ENCODE peak calls at places on chromosome 22, in four cellular contexts. One of them, this sample, is unnamed.

GRCh38 chr22:41382610-41383009 is 868 bp downstream of the TEF start:
- DNase-seq in H1: no peak
- DNase-seq in IMR-90: no peak
- DNase-seq in H9: no peak
- DNase-seq in this sample: no peak

GRCh38 chr22:48897638-48897954 is 930.1 kb downstream of the BRD1 start:
- DNase-seq in IMR-90: no peak
- DNase-seq in H9: peak
- DNase-seq in H1: no peak
- DNase-seq in this sample: no peak

GRCh38 chr22:21657361-21658118 is 8.3 kb upstream of the PPIL2 start:
- DNase-seq in IMR-90: peak
- DNase-seq in H9: peak
- DNase-seq in H1: peak
- DNase-seq in this sample: peak

GRCh38 chr22:44413211-44413610 is 84.8 kb downstream of the RTL6 start:
- DNase-seq in IMR-90: no peak
- DNase-seq in H9: no peak
- DNase-seq in H1: no peak
- DNase-seq in this sample: no peak

GRCh38 chr22:46432164-46433068 is 96.9 kb downstream of the TRMU start:
- DNase-seq in H1: peak
- DNase-seq in IMR-90: no peak
- DNase-seq in H9: no peak
- DNase-seq in this sample: no peak

GRCh38 chr22:36329217-36330078 is 58.3 kb downstream of the MYH9 start:
- DNase-seq in H1: peak
- DNase-seq in H9: peak
- DNase-seq in IMR-90: peak
- DNase-seq in this sample: peak

GRCh38 chr22:41217553-41218157 is 12.5 kb downstream of the L3MBTL2 start:
- DNase-seq in H9: peak
- DNase-seq in IMR-90: peak
- DNase-seq in H1: peak
- DNase-seq in this sample: no peak

GRCh38 chr22:48177591-48177990 is 1415.1 kb downstream of the TBC1D22A start:
- DNase-seq in H1: no peak
- DNase-seq in H9: peak
- DNase-seq in IMR-90: no peak
- DNase-seq in this sample: no peak

GRCh38 chr22:46028069-46028991 is 51.4 kb upstream of the WNT7B start:
- DNase-seq in H1: no peak
- DNase-seq in H9: no peak
- DNase-seq in IMR-90: no peak
- DNase-seq in this sample: no peak

GRCh38 chr22:31148516-31148915 is 8.2 kb upstream of the PLA2G3 start:
- DNase-seq in IMR-90: peak
- DNase-seq in H1: no peak
- DNase-seq in H9: no peak
- DNase-seq in this sample: no peak

GRCh38 chr22:46062971-46063631 is 86.1 kb upstream of the WNT7B start:
- DNase-seq in H1: no peak
- DNase-seq in IMR-90: no peak
- DNase-seq in H9: no peak
- DNase-seq in this sample: no peak

GRCh38 chr22:45889093-45889538 is 87.8 kb downstream of the WNT7B start:
- DNase-seq in H1: no peak
- DNase-seq in H9: no peak
- DNase-seq in IMR-90: no peak
- DNase-seq in this sample: no peak

GRCh38 chr22:47161631-47162030 is 399.2 kb downstream of the TBC1D22A start:
- DNase-seq in IMR-90: no peak
- DNase-seq in H1: no peak
- DNase-seq in H9: no peak
- DNase-seq in this sample: no peak

GRCh38 chr22:18968011-18968749 is 32.1 kb upstream of the PRODH start:
- DNase-seq in IMR-90: peak
- DNase-seq in H1: peak
- DNase-seq in H9: peak
- DNase-seq in this sample: peak

GRCh38 chr22:19566599-19567382 is 42.6 kb upstream of the CLDN5 start:
- DNase-seq in H1: no peak
- DNase-seq in IMR-90: no peak
- DNase-seq in H9: no peak
- DNase-seq in this sample: no peak

GRCh38 chr22:45455621-45456020 is 42.1 kb downstream of the RIBC2 start:
- DNase-seq in H1: no peak
- DNase-seq in H9: no peak
- DNase-seq in IMR-90: no peak
- DNase-seq in this sample: no peak

GRCh38 chr22:35303029-35303624 is 3.4 kb downstream of the TOM1 start:
- DNase-seq in IMR-90: no peak
- DNase-seq in H1: no peak
- DNase-seq in H9: no peak
- DNase-seq in this sample: no peak

GRCh38 chr22:23762866-23763578 is at the start of gene C22orf15:
- DNase-seq in IMR-90: peak
- DNase-seq in H1: peak
- DNase-seq in H9: peak
- DNase-seq in this sample: no peak

GRCh38 chr22:39628563-39629080 is 58.1 kb downstream of the CACNA1I start:
- DNase-seq in H9: no peak
- DNase-seq in IMR-90: no peak
- DNase-seq in H1: no peak
- DNase-seq in this sample: no peak

GRCh38 chr22:44091751-44092150 is 67.6 kb downstream of the PARVB start:
- DNase-seq in H9: no peak
- DNase-seq in H1: no peak
- DNase-seq in IMR-90: no peak
- DNase-seq in this sample: no peak

GRCh38 chr22:19022755-19023154 is 86.7 kb upstream of the PRODH start:
- DNase-seq in H1: no peak
- DNase-seq in H9: no peak
- DNase-seq in IMR-90: no peak
- DNase-seq in this sample: no peak

GRCh38 chr22:20569059-20570058 is 61.9 kb downstream of the MED15 start:
- DNase-seq in H9: no peak
- DNase-seq in H1: no peak
- DNase-seq in IMR-90: peak
- DNase-seq in this sample: no peak
- H2BK120ac ChIP-seq in H9: no peak
- H2BK120ac ChIP-seq in H1: no peak
- H2BK120ac ChIP-seq in IMR-90: peak
- H2BK120ac ChIP-seq in this sample: no peak

DNA sequence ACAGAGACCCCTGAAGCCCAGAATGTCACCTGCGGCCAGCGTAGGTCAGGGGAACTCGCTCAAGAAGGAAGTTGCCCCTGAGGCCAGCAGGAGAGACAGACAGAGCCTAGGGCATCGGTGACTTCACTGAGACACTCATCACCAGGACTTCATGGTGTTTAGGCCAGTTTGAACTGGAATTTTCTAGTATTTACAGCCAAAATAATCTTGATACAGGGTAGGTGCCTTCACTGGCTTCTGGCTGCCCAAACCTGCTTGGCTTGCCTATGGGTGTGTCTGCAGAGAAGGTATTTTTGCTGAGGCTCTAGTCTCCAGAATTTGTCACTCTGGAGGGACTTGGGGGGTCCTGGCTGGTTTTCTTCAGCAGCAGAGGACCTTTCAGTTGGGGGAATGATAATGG is 86.6 kb downstream of the FBXO7 start:
- DNase-seq in H1: no peak
- DNase-seq in H9: no peak
- DNase-seq in IMR-90: no peak
- DNase-seq in this sample: no peak
- H3K4me2 ChIP-seq in H1: no peak
- H3K4me2 ChIP-seq in H9: no peak
- H3K4me2 ChIP-seq in IMR-90: no peak
- H3K4me2 ChIP-seq in this sample: no peak

GRCh38 chr22:38051900-38052862 is 5.0 kb upstream of the PICK1 start:
- DNase-seq in H9: peak
- DNase-seq in IMR-90: peak
- DNase-seq in H1: peak
- DNase-seq in this sample: peak

GRCh38 chr22:38051261-38051660 is 5.9 kb upstream of the PICK1 start:
- DNase-seq in H9: no peak
- DNase-seq in H1: no peak
- DNase-seq in IMR-90: no peak
- DNase-seq in this sample: no peak

GRCh38 chr22:38062782-38063181 is 5.6 kb downstream of the PICK1 start:
- DNase-seq in IMR-90: no peak
- DNase-seq in H1: no peak
- DNase-seq in H9: no peak
- DNase-seq in this sample: no peak

GRCh38 chr22:38056969-38057841 is at the start of gene PICK1:
- DNase-seq in H1: peak
- DNase-seq in IMR-90: peak
- DNase-seq in H9: peak
- DNase-seq in this sample: peak
- H2BK15ac ChIP-seq in H1: no peak
- H2BK15ac ChIP-seq in IMR-90: peak
- H2BK15ac ChIP-seq in H9: no peak
- H2BK15ac ChIP-seq in this sample: peak

DNA sequence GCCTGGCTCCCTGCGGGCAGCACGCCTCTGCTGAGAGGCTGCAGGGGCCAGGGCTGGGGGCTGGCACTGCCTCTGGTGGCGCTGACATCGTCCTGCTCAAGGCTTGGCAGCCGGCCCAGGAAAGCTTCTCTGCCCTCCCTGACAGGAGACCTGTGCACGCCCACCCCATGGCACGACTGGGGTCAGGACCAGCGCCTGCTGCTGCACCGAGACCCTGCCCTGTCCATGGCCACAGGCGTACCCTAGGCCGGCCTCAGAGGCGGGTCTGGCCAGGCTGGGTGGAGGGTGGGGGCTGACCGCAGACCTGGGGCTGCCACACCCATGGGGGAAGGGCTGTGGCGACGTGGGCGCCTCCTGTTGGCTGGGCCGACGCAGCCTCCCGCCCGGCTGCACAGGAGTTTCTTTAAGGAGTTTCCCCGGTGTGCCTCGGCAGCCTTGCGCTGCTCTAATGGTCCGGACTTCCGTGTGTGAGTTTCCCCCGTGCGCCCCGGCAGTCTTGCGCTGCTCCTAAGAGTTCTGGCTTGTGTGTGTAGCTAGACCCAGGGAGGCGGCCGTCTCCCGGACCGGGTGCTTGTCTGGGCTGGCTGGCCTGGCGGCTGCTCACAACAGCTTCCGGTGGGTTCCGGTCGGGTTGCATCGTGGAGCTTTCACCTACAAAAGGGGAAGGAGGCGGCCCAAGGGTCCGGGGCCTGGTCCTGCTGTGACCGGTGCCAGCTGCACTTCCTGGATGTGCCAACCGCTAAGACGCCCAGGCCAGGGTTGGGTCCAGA is 4.7 kb downstream of the TRABD start:
- DNase-seq in IMR-90: no peak
- DNase-seq in H1: peak
- DNase-seq in H9: peak
- DNase-seq in this sample: no peak
- H2BK120ac ChIP-seq in IMR-90: no peak
- H2BK120ac ChIP-seq in H1: no peak
- H2BK120ac ChIP-seq in H9: no peak
- H2BK120ac ChIP-seq in this sample: no peak

DNA sequence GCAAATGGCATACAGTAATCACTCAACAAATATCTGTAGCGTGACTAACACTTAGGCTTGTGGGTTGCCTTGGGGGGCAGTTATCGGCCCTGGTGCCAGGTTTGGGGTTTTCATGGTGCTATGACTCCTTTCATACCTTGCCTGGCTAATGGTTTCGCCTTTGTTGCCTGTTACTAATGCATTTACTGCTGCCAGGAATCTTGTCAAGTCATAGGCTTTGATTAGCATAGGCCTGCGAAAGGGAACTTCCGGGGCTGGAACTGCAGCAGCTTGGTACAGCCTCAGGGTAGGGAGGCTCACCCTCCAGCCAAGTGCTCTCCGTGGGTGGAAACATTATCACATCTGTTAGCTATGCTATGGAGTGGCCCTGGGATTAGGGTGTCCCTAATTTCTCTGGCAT is 13.2 kb downstream of the SLC25A18 start:
- DNase-seq in H1: no peak
- DNase-seq in IMR-90: peak
- DNase-seq in H9: peak
- DNase-seq in this sample: no peak
- H3K4me2 ChIP-seq in H1: no peak
- H3K4me2 ChIP-seq in IMR-90: no peak
- H3K4me2 ChIP-seq in H9: no peak
- H3K4me2 ChIP-seq in this sample: no peak

DNA sequence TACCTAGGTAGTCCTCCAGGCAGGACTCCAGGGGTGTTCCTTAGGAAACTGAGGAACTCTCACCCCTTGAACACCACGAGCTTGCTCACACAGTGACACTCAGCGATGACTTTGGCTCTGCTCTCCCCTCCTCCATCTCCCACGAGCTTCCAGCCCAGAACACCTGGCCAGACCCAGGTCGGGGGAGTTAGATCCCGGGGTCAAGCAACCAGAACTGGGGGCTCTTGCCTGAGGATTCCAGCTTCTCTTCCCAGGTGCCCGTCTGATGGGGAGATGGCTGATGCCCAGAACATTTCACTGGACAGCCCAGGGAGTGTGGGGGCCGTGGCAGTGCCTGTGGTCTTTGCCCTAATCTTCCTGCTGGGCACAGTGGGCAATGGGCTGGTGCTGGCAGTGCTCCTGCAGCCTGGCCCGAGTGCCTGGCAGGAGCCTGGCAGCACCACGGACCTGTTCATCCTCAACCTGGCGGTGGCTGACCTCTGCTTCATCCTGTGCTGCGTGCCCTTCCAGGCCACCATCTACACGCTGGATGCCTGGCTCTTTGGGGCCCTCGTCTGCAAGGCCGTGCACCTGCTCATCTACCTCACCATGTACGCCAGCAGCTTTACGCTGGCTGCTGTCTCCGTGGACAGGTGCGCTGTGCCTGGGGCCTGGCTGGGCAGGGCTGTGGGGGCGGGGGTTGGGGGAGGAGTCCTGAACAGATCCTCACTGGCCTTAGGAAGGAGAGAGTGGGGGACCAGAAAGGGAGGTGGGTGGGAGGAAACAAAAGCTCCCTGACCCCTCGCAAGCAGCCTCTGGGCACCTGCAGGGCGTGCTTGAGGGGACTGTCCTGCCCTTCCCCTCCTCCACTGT is at the start of gene GALR3:
- DNase-seq in H9: no peak
- DNase-seq in IMR-90: no peak
- DNase-seq in H1: peak
- DNase-seq in this sample: no peak
- H2BK15ac ChIP-seq in H9: no peak
- H2BK15ac ChIP-seq in IMR-90: no peak
- H2BK15ac ChIP-seq in H1: peak
- H2BK15ac ChIP-seq in this sample: peak

DNA sequence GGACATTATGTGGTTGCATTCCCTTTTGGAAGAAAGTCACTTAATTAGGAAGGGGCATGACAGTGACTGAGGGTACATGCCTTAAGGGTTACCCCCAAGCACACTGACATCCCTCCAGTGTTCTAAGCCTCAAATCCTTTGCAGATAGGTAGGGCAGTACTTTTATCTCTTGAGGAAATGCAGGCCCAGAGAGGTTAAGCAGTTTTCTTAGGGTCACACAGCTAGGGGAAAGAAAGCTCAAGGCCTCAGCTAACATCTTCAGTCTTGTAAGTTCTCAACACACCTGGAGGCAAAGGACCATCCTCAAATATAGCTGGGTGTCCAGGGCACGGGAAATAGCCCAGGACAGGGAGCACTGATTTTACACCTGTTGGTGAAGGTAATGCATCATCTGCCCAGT is 31.6 kb downstream of the KIAA1671 start:
- DNase-seq in IMR-90: no peak
- DNase-seq in H1: no peak
- DNase-seq in H9: no peak
- DNase-seq in this sample: no peak
- H2BK120ac ChIP-seq in IMR-90: no peak
- H2BK120ac ChIP-seq in H1: no peak
- H2BK120ac ChIP-seq in H9: no peak
- H2BK120ac ChIP-seq in this sample: no peak

This sample was measured in neuronal stem cell.